ENCODE peak calls at places on chromosomes 13 and 19, in seven cellular contexts. M, O, U, G, Z, I and Q are unnamed samples. For H3K4me1, the result is how much of the 10 kb centered on the place peaks cover.

GRCh38 chr19:38735257-38735686 is 9.0 kb downstream of the CAPN12 start:
- DNase-seq in M (no peak), O (peak), U (no peak), G (peak), Z (no peak), I (peak), Q (peak)

GRCh38 chr19:41945135-41945766 is 13.9 kb downstream of the RABAC1 start:
- DNase-seq in M (peak), O (no peak), U (no peak), G (no peak), Z (no peak), I (peak), Q (peak)

GRCh38 chr19:42080764-42081375 is 4.9 kb downstream of the ZNF574 start:
- DNase-seq in M (no peak), O (no peak), U (no peak), G (no peak), Z (no peak), I (no peak), Q (no peak)

GRCh38 chr13:47215741-47216140 is 318.9 kb upstream of the HTR2A start:
- DNase-seq in M (no peak), O (no peak), U (no peak), G (no peak), Z (peak), I (no peak), Q (no peak)

GRCh38 chr13:38703255-38703654 is 16.4 kb downstream of the FREM2 start:
- DNase-seq in M (no peak), O (no peak), U (no peak), G (no peak), Z (no peak), I (no peak), Q (no peak)

GRCh38 chr19:6568010-6568411 is 22.9 kb downstream of the CD70 start:
- DNase-seq in M (no peak), O (no peak), U (no peak), G (no peak), Z (no peak), I (no peak), Q (no peak)

GRCh38 chr13:114067886-114068722 is 64.3 kb downstream of the RASA3 start:
- DNase-seq in M (peak), O (peak), U (no peak), G (no peak), Z (no peak), I (no peak), Q (peak)

GRCh38 chr19:39363909-39364457 is 21.8 kb downstream of the SAMD4B start:
- DNase-seq in M (no peak), O (no peak), U (no peak), G (no peak), Z (peak), I (no peak), Q (no peak)

GRCh38 chr13:33218020-33218419 is 67.5 kb downstream of the STARD13 start:
- DNase-seq in M (no peak), O (no peak), U (no peak), G (no peak), Z (peak), I (no peak), Q (no peak)

GRCh38 chr13:113800576-113800926 is 41.5 kb downstream of the TMEM255B start:
- DNase-seq in M (no peak), O (no peak), U (no peak), G (no peak), Z (no peak), I (no peak), Q (no peak)

GRCh38 chr13:46778879-46779278 is 18.1 kb downstream of the ESD start:
- DNase-seq in M (no peak), O (no peak), U (no peak), G (no peak), Z (peak), I (no peak), Q (no peak)

GRCh38 chr19:47603706-47604310 is 5.1 kb upstream of the BICRA start:
- DNase-seq in M (no peak), O (no peak), U (no peak), G (no peak), Z (no peak), I (no peak), Q (no peak)

GRCh38 chr19:45972944-45973525 is 630 bp downstream of the NOVA2 start:
- DNase-seq in M (no peak), O (no peak), U (no peak), G (no peak), Z (no peak), I (no peak), Q (no peak)

GRCh38 chr13:30766957-30767603 is 31.7 kb downstream of the ALOX5AP start:
- DNase-seq in M (no peak), O (no peak), U (no peak), G (no peak), Z (no peak), I (no peak), Q (no peak)

GRCh38 chr13:93226623-93227279 is at the start of gene GPC6:
- DNase-seq in M (no peak), O (no peak), U (no peak), G (no peak), Z (peak), I (no peak), Q (no peak)

GRCh38 chr13:48234652-48235099 is 1.7 kb downstream of the ITM2B start:
- DNase-seq in M (no peak), O (no peak), U (no peak), G (no peak), Z (no peak), I (no peak), Q (no peak)

GRCh38 chr13:80707000-80707983 is 366.4 kb upstream of the SPRY2 start:
- DNase-seq in M (no peak), O (no peak), U (no peak), G (no peak), Z (no peak), I (no peak), Q (no peak)

GRCh38 chr13:71015516-71015915 is 851.5 kb downstream of the DACH1 start:
- DNase-seq in M (no peak), O (no peak), U (no peak), G (no peak), Z (no peak), I (no peak), Q (no peak)

GRCh38 chr19:14536926-14537692 is 7.7 kb downstream of the TECR start:
- DNase-seq in M (peak), O (peak), U (no peak), G (peak), Z (no peak), I (peak), Q (peak)

GRCh38 chr19:16324064-16324383 is 602 bp upstream of the KLF2 start:
- DNase-seq in M (no peak), O (no peak), U (no peak), G (no peak), Z (no peak), I (no peak), Q (no peak)
- H3K4me1 ChIP-seq in M (under half), O (under half), U (under half), G (under half), Z (under half), I (under half), Q (under half)

DNA sequence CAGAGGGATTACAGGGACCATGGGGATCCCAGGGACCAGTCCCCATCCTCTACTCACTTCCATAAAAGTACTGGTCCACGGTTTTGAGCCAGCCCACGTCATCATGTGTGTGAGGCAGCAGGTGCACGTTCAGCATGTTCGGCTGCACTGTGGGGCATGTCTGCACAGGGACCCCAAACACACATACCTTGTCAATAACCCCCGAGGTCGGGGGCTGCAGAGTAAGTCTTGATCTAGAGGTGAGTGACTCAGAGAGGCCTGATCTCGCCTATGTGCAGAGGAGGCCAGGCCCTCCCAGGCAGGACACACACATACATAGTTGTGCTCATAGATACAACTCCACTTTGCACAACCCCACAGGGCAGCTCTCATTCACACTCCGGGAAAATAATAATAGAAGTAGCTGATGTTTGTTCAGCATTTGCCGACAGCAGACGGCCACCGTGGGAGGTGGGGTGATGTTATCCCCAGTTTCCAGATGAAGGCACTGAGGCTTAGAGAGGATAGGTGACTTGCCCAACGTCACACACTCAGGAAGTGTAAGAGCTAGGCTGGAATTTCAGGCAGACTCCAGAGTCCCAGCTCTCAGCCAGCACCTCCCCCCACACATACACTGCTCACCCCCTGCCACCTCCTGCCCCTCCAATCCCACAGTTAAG is 767 bp downstream of the MAN2B1 start:
- DNase-seq in M (peak), O (no peak), U (no peak), G (no peak), Z (peak), I (no peak), Q (no peak)
- H3K27ac ChIP-seq in M (peak), O (peak), U (peak), G (peak), Z (no peak), I (peak), Q (peak)

DNA sequence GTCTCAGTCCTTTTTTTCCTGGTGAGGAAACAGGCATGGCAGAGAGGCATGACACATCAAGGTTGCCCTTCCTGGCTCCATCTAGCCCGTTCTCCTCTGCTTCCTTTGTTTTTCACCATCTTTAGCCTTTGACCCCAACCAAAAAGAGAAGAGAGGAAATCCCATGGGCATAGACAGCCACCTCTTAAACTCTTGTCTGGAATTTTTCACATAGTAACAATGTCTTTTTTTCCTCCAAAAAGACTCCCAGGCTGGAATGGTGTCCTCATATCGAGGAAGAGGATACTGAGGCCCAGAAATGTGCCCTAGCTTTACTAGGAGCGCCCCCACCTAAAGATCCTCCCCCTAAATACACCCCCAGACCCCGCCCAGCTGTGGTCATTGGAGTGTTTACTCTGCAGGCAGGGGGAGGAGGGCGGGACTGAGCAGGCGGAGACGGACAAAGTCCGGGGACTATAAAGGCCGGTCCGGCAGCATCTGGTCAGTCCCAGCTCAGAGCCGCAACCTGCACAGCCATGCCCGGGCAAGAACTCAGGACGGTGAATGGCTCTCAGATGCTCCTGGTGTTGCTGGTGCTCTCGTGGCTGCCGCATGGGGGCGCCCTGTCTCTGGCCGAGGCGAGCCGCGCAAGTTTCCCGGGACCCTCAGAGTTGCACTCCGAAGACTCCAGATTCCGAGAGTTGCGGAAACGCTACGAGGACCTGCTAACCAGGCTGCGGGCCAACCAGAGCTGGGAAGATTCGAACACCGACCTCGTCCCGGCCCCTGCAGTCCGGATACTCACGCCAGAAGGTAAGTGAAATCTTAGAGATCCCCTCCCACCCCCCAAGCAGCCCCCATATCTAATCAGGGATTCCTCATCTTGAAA is at the start of gene GDF15:
- DNase-seq in M (peak), O (peak), U (no peak), G (peak), Z (peak), I (peak), Q (peak)
- TF ChIP-seq POLR2A in M (no peak), O (peak), U (peak), G (no peak), Z (peak), I (peak), Q (peak)

GRCh38 chr19:53531457-53531856 is 6.5 kb upstream of the ZNF331 start:
- DNase-seq in M (no peak), O (no peak), U (no peak), G (no peak), Z (no peak), I (no peak), Q (no peak)
- H3K4me1 ChIP-seq in M (under half), O (under half), U (under half), G (under half), Z (under half), I (under half), Q (under half)

DNA sequence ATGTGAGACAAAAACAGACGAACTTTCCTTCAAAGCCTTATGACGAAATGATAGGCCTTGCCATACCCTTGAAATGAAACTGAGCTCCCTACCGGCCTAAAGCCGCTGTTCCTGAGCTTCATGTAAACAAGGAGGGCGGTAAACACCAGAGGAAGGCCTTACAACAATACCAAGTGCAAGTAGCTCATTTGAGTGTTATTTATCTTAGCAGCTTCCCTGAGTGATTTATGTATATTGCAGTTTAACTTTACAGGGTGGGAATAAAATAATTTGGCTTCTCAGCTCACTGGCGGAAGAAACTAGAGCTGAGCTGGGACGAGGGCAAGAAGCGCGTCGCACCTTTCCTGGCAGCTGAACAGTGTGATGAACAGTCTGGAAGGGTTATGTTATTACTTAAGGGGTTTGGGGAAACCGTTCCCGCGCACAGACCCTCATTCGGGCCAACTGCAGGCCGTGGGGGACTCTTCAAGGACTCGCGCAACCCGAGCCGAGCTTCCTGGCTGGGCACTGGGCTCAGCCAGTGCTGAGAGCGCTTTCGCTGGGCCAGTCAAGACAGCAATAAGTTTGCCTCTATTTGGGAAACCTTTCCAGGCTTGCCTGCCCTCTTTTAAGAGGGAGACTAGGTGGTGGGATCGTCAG is 111.3 kb downstream of the KCNRG start:
- DNase-seq in M (no peak), O (no peak), U (no peak), G (no peak), Z (peak), I (no peak), Q (no peak)
- H3K27ac ChIP-seq in M (peak), O (peak), U (peak), G (peak), Z (peak), I (peak), Q (peak)

DNA sequence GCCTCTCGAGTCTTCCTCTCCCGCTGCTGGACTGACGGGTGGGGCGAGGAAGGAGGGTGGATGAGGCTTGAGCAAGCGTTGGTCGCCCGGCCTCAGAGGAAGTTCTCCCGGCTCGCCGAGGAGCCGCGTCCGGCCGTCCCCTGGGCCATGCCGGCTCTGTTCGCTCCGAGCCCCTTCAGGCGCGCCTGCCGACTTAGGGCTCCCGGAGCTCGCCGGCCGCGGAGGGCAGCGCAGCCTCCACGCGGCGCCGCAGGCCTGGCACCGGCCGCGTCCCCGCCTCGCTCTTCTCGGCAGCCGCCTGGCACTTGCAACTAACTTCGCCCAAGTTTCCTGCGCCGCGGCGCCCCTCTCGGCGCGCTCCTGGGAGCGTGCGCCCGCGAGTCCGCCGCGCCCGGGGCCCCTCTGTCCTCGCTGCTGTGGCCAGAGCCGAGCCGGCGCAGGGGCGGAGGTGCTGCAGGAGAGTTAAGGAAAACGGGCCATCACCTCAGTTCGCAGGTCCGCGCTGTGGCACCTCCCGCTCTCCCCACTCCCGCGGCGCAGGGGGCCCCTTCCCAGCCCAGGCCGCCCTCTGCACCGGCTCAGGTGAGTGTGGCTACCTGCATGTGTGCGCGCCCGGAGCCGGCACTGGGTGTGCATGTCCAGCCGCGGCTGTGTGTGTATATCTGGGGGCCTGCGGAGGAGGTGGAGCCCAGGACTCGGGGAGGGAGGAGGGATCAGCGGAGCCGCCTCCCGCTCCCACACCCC is 639 bp upstream of the SOX21 start:
- DNase-seq in M (no peak), O (no peak), U (no peak), G (no peak), Z (peak), I (peak), Q (no peak)
- TF ChIP-seq POLR2A in M (no peak), O (no peak), U (no peak), G (no peak), Z (no peak), I (no peak), Q (no peak)

GRCh38 chr13:99058527-99059495 is 80.9 kb upstream of the DOCK9 start:
- DNase-seq in M (peak), O (no peak), U (peak), G (no peak), Z (no peak), I (no peak), Q (no peak)
- H3K4me1 ChIP-seq in M (under half), O (under half), U (half or more), G (under half), Z (under half), I (under half), Q (under half)

DNA sequence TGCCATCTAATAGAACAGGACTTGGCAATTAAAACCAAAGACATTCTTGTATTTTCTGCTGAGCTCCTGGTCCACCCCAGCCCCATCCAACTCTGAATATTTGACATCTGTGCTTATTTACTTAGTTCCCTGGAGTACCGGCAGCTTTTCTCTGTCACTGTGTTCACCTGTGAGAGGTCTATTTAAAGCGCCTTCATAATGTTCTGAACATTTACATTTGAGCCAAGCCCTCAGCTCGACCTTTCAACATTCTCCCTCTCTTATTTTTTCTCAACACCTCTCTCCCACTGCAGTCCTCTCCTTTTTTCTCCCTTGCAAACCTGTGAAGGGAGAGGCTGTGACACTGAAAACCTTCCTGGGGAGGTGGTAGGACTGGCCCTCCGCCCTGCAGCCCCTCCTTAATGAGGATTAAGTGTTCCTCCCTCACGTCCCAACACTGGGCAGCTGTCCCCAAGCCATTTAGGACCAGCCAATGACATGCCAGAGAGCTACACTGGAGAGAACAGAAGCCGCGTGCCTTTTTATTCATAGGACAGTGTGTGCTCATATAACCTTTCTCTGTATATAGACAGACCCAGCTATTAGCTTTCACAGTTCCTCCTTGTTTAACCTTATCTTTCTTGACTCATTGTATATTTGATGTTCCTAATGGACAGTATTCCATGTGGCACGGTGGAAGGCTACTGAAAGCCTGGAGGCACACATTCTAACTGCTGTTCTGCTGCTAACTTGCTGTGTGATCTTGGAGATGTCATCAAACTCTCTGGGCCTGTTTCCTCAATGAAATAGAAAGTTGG is 134.8 kb downstream of the NUFIP1 start:
- DNase-seq in M (peak), O (no peak), U (no peak), G (peak), Z (peak), I (peak), Q (peak)
- H3K27ac ChIP-seq in M (peak), O (no peak), U (peak), G (peak), Z (no peak), I (peak), Q (no peak)

DNA sequence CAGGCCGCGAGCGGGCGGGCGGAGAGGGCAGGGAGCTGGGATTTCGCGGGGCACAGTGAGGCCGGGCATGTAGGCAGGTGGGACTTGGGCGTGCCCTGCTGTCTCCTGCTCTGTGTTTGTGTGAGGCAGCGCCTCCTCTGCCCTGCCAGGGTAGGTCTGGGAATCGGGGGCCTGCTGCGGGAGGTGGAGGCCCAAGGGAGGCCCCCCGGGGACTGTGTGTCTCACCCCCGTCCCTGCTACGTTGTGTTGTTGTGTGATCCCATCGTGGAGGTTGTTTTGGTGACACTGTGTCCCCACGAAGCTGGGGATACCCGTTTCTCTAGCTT is 957 bp downstream of the FXYD1 start:
- DNase-seq in M (no peak), O (no peak), U (no peak), G (no peak), Z (no peak), I (no peak), Q (no peak)
- TF ChIP-seq POLR2A in M (no peak), O (no peak), U (no peak), G (peak), Z (no peak), I (no peak), Q (no peak)

DNA sequence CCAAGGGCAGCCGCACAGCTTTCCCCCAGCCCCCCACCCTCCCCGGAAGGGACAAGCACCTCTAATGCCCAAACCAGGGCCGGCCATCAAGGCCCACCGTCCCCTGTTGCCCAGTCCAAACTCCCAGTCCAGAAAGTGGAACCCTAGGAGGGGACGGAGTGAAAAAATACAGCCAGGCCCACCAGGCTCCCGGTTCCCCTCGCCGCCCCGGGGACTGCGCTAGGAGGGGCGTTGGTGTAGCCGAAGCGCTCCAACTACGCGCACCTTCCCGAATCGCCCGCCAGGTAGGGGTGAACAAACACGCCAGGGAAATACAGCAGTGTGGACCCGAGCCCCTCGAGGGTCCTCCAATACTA is 1.3 kb downstream of the KLF16 start:
- DNase-seq in M (no peak), O (no peak), U (no peak), G (no peak), Z (no peak), I (no peak), Q (peak)
- H3K4me1 ChIP-seq in M (half or more), O (under half), U (half or more), G (under half), Z (under half), I (half or more), Q (under half)